ENCODE peak calls at places on chromosome 4, in six cellular contexts. One of them, this sample, is unnamed.

GRCh38 chr4:138199568-138200235 is 42.4 kb downstream of the SLC7A11 start:
- DNase-seq in H9: no peak
- DNase-seq in activated naive CD4-positive, alpha-beta T cell treated with Interleukin-2 at 50 U/mL for 16 hours: no peak
- DNase-seq in HCEC 1CT: no peak
- DNase-seq in SJSA1: no peak
- DNase-seq in LoVo: peak; percentile 92
- DNase-seq in this sample: peak; percentile 39

GRCh38 chr4:56049428-56050212 is 100.9 kb downstream of the CEP135 start:
- DNase-seq in HCEC 1CT: peak; percentile 3
- DNase-seq in LoVo: peak; percentile 55
- DNase-seq in activated naive CD4-positive, alpha-beta T cell treated with Interleukin-2 at 50 U/mL for 16 hours: no peak
- DNase-seq in H9: peak; percentile 69
- DNase-seq in SJSA1: peak; percentile 30
- DNase-seq in this sample: no peak

GRCh38 chr4:85147481-85148076 is 181.1 kb upstream of the WDFY3 start:
- DNase-seq in HCEC 1CT: peak; percentile 57
- DNase-seq in SJSA1: peak; percentile 35
- DNase-seq in LoVo: peak; percentile 64
- DNase-seq in H9: peak; percentile 35
- DNase-seq in activated naive CD4-positive, alpha-beta T cell treated with Interleukin-2 at 50 U/mL for 16 hours: no peak
- DNase-seq in this sample: no peak

GRCh38 chr4:61301285-61301684 is 101.2 kb downstream of the ADGRL3 start:
- DNase-seq in SJSA1: no peak
- DNase-seq in LoVo: no peak
- DNase-seq in activated naive CD4-positive, alpha-beta T cell treated with Interleukin-2 at 50 U/mL for 16 hours: no peak
- DNase-seq in H9: no peak
- DNase-seq in HCEC 1CT: no peak
- DNase-seq in this sample: no peak

GRCh38 chr4:27100713-27101112 is 240.1 kb downstream of the STIM2 start:
- DNase-seq in activated naive CD4-positive, alpha-beta T cell treated with Interleukin-2 at 50 U/mL for 16 hours: no peak
- DNase-seq in LoVo: peak; percentile 13
- DNase-seq in HCEC 1CT: no peak
- DNase-seq in SJSA1: no peak
- DNase-seq in H9: no peak
- DNase-seq in this sample: no peak

GRCh38 chr4:151864068-151864467 is 103.3 kb upstream of the GATB start:
- DNase-seq in LoVo: no peak
- DNase-seq in SJSA1: no peak
- DNase-seq in H9: no peak
- DNase-seq in HCEC 1CT: no peak
- DNase-seq in activated naive CD4-positive, alpha-beta T cell treated with Interleukin-2 at 50 U/mL for 16 hours: no peak
- DNase-seq in this sample: no peak

GRCh38 chr4:26520728-26521442 is 30.6 kb upstream of the CCKAR start:
- DNase-seq in SJSA1: no peak
- DNase-seq in H9: no peak
- DNase-seq in LoVo: no peak
- DNase-seq in HCEC 1CT: no peak
- DNase-seq in activated naive CD4-positive, alpha-beta T cell treated with Interleukin-2 at 50 U/mL for 16 hours: no peak
- DNase-seq in this sample: no peak

GRCh38 chr4:169102011-169102410 is 92.0 kb upstream of the CBR4 start:
- DNase-seq in HCEC 1CT: no peak
- DNase-seq in SJSA1: no peak
- DNase-seq in activated naive CD4-positive, alpha-beta T cell treated with Interleukin-2 at 50 U/mL for 16 hours: no peak
- DNase-seq in H9: no peak
- DNase-seq in LoVo: no peak
- DNase-seq in this sample: no peak

GRCh38 chr4:1449833-1450741 is 43.8 kb upstream of the NKX1-1 start:
- DNase-seq in LoVo: no peak
- DNase-seq in HCEC 1CT: no peak
- DNase-seq in SJSA1: no peak
- DNase-seq in activated naive CD4-positive, alpha-beta T cell treated with Interleukin-2 at 50 U/mL for 16 hours: no peak
- DNase-seq in H9: peak; percentile 24
- DNase-seq in this sample: no peak

GRCh38 chr4:12242354-12242753 is 813.7 kb upstream of the HS3ST1 start:
- DNase-seq in HCEC 1CT: no peak
- DNase-seq in SJSA1: no peak
- DNase-seq in activated naive CD4-positive, alpha-beta T cell treated with Interleukin-2 at 50 U/mL for 16 hours: no peak
- DNase-seq in LoVo: no peak
- DNase-seq in H9: no peak
- DNase-seq in this sample: no peak

GRCh38 chr4:1655676-1656075 is 28.4 kb downstream of the FAM53A start:
- DNase-seq in LoVo: no peak
- DNase-seq in activated naive CD4-positive, alpha-beta T cell treated with Interleukin-2 at 50 U/mL for 16 hours: no peak
- DNase-seq in HCEC 1CT: no peak
- DNase-seq in SJSA1: no peak
- DNase-seq in H9: no peak
- DNase-seq in this sample: no peak

GRCh38 chr4:109811707-109812106 is 3.9 kb upstream of the GAR1 start:
- DNase-seq in activated naive CD4-positive, alpha-beta T cell treated with Interleukin-2 at 50 U/mL for 16 hours: no peak
- DNase-seq in H9: no peak
- DNase-seq in HCEC 1CT: no peak
- DNase-seq in LoVo: no peak
- DNase-seq in SJSA1: no peak
- DNase-seq in this sample: no peak

GRCh38 chr4:15778191-15778741 is at the start of gene CD38:
- DNase-seq in LoVo: no peak
- DNase-seq in activated naive CD4-positive, alpha-beta T cell treated with Interleukin-2 at 50 U/mL for 16 hours: peak; percentile 53
- DNase-seq in SJSA1: no peak
- DNase-seq in H9: peak; percentile 60
- DNase-seq in HCEC 1CT: no peak
- DNase-seq in this sample: peak; percentile 43

GRCh38 chr4:68021185-68021584 is 57.9 kb upstream of the TMPRSS11A start:
- DNase-seq in LoVo: no peak
- DNase-seq in activated naive CD4-positive, alpha-beta T cell treated with Interleukin-2 at 50 U/mL for 16 hours: no peak
- DNase-seq in H9: no peak
- DNase-seq in SJSA1: no peak
- DNase-seq in HCEC 1CT: no peak
- DNase-seq in this sample: no peak

GRCh38 chr4:106105697-106106096 is 210.3 kb downstream of the TBCK start:
- DNase-seq in SJSA1: no peak
- DNase-seq in activated naive CD4-positive, alpha-beta T cell treated with Interleukin-2 at 50 U/mL for 16 hours: no peak
- DNase-seq in LoVo: no peak
- DNase-seq in HCEC 1CT: no peak
- DNase-seq in H9: no peak
- DNase-seq in this sample: no peak

GRCh38 chr4:60884545-60884944 is 315.6 kb upstream of the ADGRL3 start:
- DNase-seq in activated naive CD4-positive, alpha-beta T cell treated with Interleukin-2 at 50 U/mL for 16 hours: no peak
- DNase-seq in H9: no peak
- DNase-seq in HCEC 1CT: no peak
- DNase-seq in LoVo: no peak
- DNase-seq in SJSA1: no peak
- DNase-seq in this sample: no peak

GRCh38 chr4:23930750-23931488 is 41.1 kb upstream of the PPARGC1A start:
- DNase-seq in H9: peak; percentile 47
- DNase-seq in HCEC 1CT: no peak
- DNase-seq in LoVo: no peak
- DNase-seq in SJSA1: no peak
- DNase-seq in activated naive CD4-positive, alpha-beta T cell treated with Interleukin-2 at 50 U/mL for 16 hours: no peak
- DNase-seq in this sample: peak; percentile 50

GRCh38 chr4:126071346-126072333 is 756.9 kb downstream of the FAT4 start:
- DNase-seq in activated naive CD4-positive, alpha-beta T cell treated with Interleukin-2 at 50 U/mL for 16 hours: no peak
- DNase-seq in H9: no peak
- DNase-seq in HCEC 1CT: peak; percentile 3
- DNase-seq in LoVo: no peak
- DNase-seq in SJSA1: peak; percentile 80
- DNase-seq in this sample: peak; percentile 41

GRCh38 chr4:128311659-128312392 is 24.2 kb upstream of the PGRMC2 start:
- DNase-seq in SJSA1: no peak
- DNase-seq in H9: no peak
- DNase-seq in HCEC 1CT: no peak
- DNase-seq in LoVo: peak; percentile 21
- DNase-seq in activated naive CD4-positive, alpha-beta T cell treated with Interleukin-2 at 50 U/mL for 16 hours: no peak
- DNase-seq in this sample: no peak

GRCh38 chr4:87101543-87102199 is 118.7 kb downstream of the KLHL8 start:
- DNase-seq in SJSA1: no peak
- DNase-seq in HCEC 1CT: no peak
- DNase-seq in activated naive CD4-positive, alpha-beta T cell treated with Interleukin-2 at 50 U/mL for 16 hours: no peak
- DNase-seq in H9: no peak
- DNase-seq in LoVo: no peak
- DNase-seq in this sample: no peak

GRCh38 chr4:172573899-172574298 is 594.7 kb upstream of the GALNT7 start:
- DNase-seq in activated naive CD4-positive, alpha-beta T cell treated with Interleukin-2 at 50 U/mL for 16 hours: no peak
- DNase-seq in H9: no peak
- DNase-seq in LoVo: no peak
- DNase-seq in SJSA1: no peak
- DNase-seq in HCEC 1CT: no peak
- DNase-seq in this sample: no peak

GRCh38 chr4:115852767-115853091 is 739.3 kb upstream of the NDST4 start:
- DNase-seq in HCEC 1CT: no peak
- DNase-seq in H9: no peak
- DNase-seq in LoVo: no peak
- DNase-seq in activated naive CD4-positive, alpha-beta T cell treated with Interleukin-2 at 50 U/mL for 16 hours: no peak
- DNase-seq in SJSA1: no peak
- DNase-seq in this sample: no peak

GRCh38 chr4:8192748-8193738 is 6.0 kb upstream of the SH3TC1 start:
- DNase-seq in H9: no peak
- DNase-seq in HCEC 1CT: peak; percentile 22
- DNase-seq in activated naive CD4-positive, alpha-beta T cell treated with Interleukin-2 at 50 U/mL for 16 hours: no peak
- DNase-seq in LoVo: no peak
- DNase-seq in SJSA1: peak; percentile 44
- DNase-seq in this sample: peak; percentile 53

GRCh38 chr4:121360496-121360895 is 20.3 kb downstream of the QRFPR start:
- DNase-seq in HCEC 1CT: no peak
- DNase-seq in H9: no peak
- DNase-seq in activated naive CD4-positive, alpha-beta T cell treated with Interleukin-2 at 50 U/mL for 16 hours: no peak
- DNase-seq in LoVo: no peak
- DNase-seq in SJSA1: no peak
- DNase-seq in this sample: no peak

GRCh38 chr4:85475631-85476233 is 782 bp downstream of the ARHGAP24 start:
- DNase-seq in SJSA1: no peak
- DNase-seq in LoVo: no peak
- DNase-seq in HCEC 1CT: no peak
- DNase-seq in H9: no peak
- DNase-seq in activated naive CD4-positive, alpha-beta T cell treated with Interleukin-2 at 50 U/mL for 16 hours: no peak
- DNase-seq in this sample: no peak

GRCh38 chr4:6460876-6461275 is 11.5 kb downstream of the PPP2R2C start:
- DNase-seq in LoVo: no peak
- DNase-seq in activated naive CD4-positive, alpha-beta T cell treated with Interleukin-2 at 50 U/mL for 16 hours: no peak
- DNase-seq in H9: peak; percentile 24
- DNase-seq in HCEC 1CT: no peak
- DNase-seq in SJSA1: no peak
- DNase-seq in this sample: no peak

GRCh38 chr4:4394644-4395043 is 7.7 kb downstream of the NSG1 start:
- DNase-seq in SJSA1: no peak
- DNase-seq in H9: no peak
- DNase-seq in LoVo: no peak
- DNase-seq in HCEC 1CT: no peak
- DNase-seq in activated naive CD4-positive, alpha-beta T cell treated with Interleukin-2 at 50 U/mL for 16 hours: no peak
- DNase-seq in this sample: no peak

GRCh38 chr4:10371869-10372471 is 85.3 kb downstream of the ZNF518B start:
- DNase-seq in H9: peak; percentile 63
- DNase-seq in LoVo: no peak
- DNase-seq in SJSA1: no peak
- DNase-seq in HCEC 1CT: no peak
- DNase-seq in activated naive CD4-positive, alpha-beta T cell treated with Interleukin-2 at 50 U/mL for 16 hours: no peak
- DNase-seq in this sample: no peak

GRCh38 chr4:104616401-104616820 is 121.7 kb upstream of the CXXC4 start:
- DNase-seq in SJSA1: no peak
- DNase-seq in H9: no peak
- DNase-seq in LoVo: no peak
- DNase-seq in activated naive CD4-positive, alpha-beta T cell treated with Interleukin-2 at 50 U/mL for 16 hours: no peak
- DNase-seq in HCEC 1CT: no peak
- DNase-seq in this sample: no peak

GRCh38 chr4:78661923-78662521 is 110.5 kb downstream of the ANXA3 start:
- DNase-seq in SJSA1: peak; percentile 87
- DNase-seq in H9: no peak
- DNase-seq in activated naive CD4-positive, alpha-beta T cell treated with Interleukin-2 at 50 U/mL for 16 hours: no peak
- DNase-seq in HCEC 1CT: no peak
- DNase-seq in LoVo: no peak
- DNase-seq in this sample: no peak

GRCh38 chr4:79247695-79248394 is 78.0 kb downstream of the NAA11 start:
- DNase-seq in HCEC 1CT: no peak
- DNase-seq in LoVo: no peak
- DNase-seq in H9: no peak
- DNase-seq in SJSA1: no peak
- DNase-seq in activated naive CD4-positive, alpha-beta T cell treated with Interleukin-2 at 50 U/mL for 16 hours: no peak
- DNase-seq in this sample: no peak

GRCh38 chr4:57865264-57865663 is 755.1 kb upstream of the IGFBP7 start:
- DNase-seq in HCEC 1CT: no peak
- DNase-seq in SJSA1: no peak
- DNase-seq in activated naive CD4-positive, alpha-beta T cell treated with Interleukin-2 at 50 U/mL for 16 hours: no peak
- DNase-seq in H9: no peak
- DNase-seq in LoVo: no peak
- DNase-seq in this sample: no peak

GRCh38 chr4:107993969-107994368 is 4.3 kb downstream of the HADH start:
- DNase-seq in SJSA1: no peak
- DNase-seq in activated naive CD4-positive, alpha-beta T cell treated with Interleukin-2 at 50 U/mL for 16 hours: no peak
- DNase-seq in HCEC 1CT: no peak
- DNase-seq in H9: no peak
- DNase-seq in LoVo: no peak
- DNase-seq in this sample: no peak

GRCh38 chr4:27397886-27398285 is 537.2 kb downstream of the STIM2 start:
- DNase-seq in H9: no peak
- DNase-seq in SJSA1: peak; percentile 4
- DNase-seq in HCEC 1CT: no peak
- DNase-seq in LoVo: no peak
- DNase-seq in activated naive CD4-positive, alpha-beta T cell treated with Interleukin-2 at 50 U/mL for 16 hours: no peak
- DNase-seq in this sample: no peak

GRCh38 chr4:185276036-185276435 is 66.6 kb downstream of the SNX25 start:
- DNase-seq in H9: no peak
- DNase-seq in HCEC 1CT: peak; percentile 55
- DNase-seq in LoVo: peak; percentile 15
- DNase-seq in SJSA1: no peak
- DNase-seq in activated naive CD4-positive, alpha-beta T cell treated with Interleukin-2 at 50 U/mL for 16 hours: no peak
- DNase-seq in this sample: no peak

GRCh38 chr4:67723949-67724348 is 23.0 kb upstream of the UBA6 start:
- DNase-seq in SJSA1: no peak
- DNase-seq in H9: peak; percentile 82
- DNase-seq in activated naive CD4-positive, alpha-beta T cell treated with Interleukin-2 at 50 U/mL for 16 hours: no peak
- DNase-seq in LoVo: no peak
- DNase-seq in HCEC 1CT: no peak
- DNase-seq in this sample: no peak

This sample was measured in lung.